ENCODE peak calls at places on chromosome 14, in six cellular contexts. S is fibroblast of gingiva; Z is NCI-H345; Q is T47D; O is putamen; P is CD8-positive, alpha-beta T cell. H is an unnamed sample.

GRCh38 chr14:91980157-91980556 is 32.7 kb upstream of the FBLN5 start:
- DNase-seq in S (peak; percentile 74), Z (no peak), Q (no peak), O (peak; percentile 13), P (no peak), H (no peak)

GRCh38 chr14:88499225-88499624 is 55.6 kb downstream of the PTPN21 start:
- DNase-seq in S (no peak), Z (no peak), Q (no peak), O (no peak), P (no peak), H (no peak)

GRCh38 chr14:38290601-38291190 is 34.8 kb upstream of the CLEC14A start:
- DNase-seq in S (peak; percentile 66), Z (peak; percentile 15), Q (no peak), O (peak; percentile 3), P (no peak), H (no peak)

GRCh38 chr14:88914956-88915355 is 90.5 kb downstream of the TTC8 start:
- DNase-seq in S (no peak), Z (no peak), Q (no peak), O (no peak), P (no peak), H (no peak)

GRCh38 chr14:105492051-105492965 is 1.3 kb downstream of the TEDC1 start:
- DNase-seq in S (no peak), Z (no peak), Q (no peak), O (no peak), P (no peak), H (no peak)

GRCh38 chr14:92540472-92541048 is 27.0 kb downstream of the RIN3 start:
- DNase-seq in S (peak; percentile 99), Z (no peak), Q (no peak), O (peak; percentile 30), P (no peak), H (peak; percentile 92)

GRCh38 chr14:102829106-102829505 is 51.9 kb downstream of the TRAF3 start:
- DNase-seq in S (peak; percentile 46), Z (peak; percentile 25), Q (no peak), O (no peak), P (no peak), H (no peak)

GRCh38 chr14:104476437-104476836 is 103.1 kb upstream of the C14orf180 start:
- DNase-seq in S (no peak), Z (no peak), Q (no peak), O (no peak), P (no peak), H (no peak)

GRCh38 chr14:23056956-23057756 is at the start of gene CDH24:
- DNase-seq in S (peak; percentile 68), Z (no peak), Q (peak; percentile 77), O (no peak), P (peak; percentile 48), H (peak; percentile 75)

GRCh38 chr14:68461086-68461485 is 331.8 kb downstream of the ZFP36L1 start:
- DNase-seq in S (no peak), Z (no peak), Q (no peak), O (no peak), P (no peak), H (no peak)

GRCh38 chr14:71322660-71323250 is 415.5 kb downstream of the PCNX1 start:
- DNase-seq in S (peak; percentile 62), Z (peak; percentile 4), Q (peak; percentile 63), O (peak; percentile 63), P (no peak), H (peak; percentile 54)

GRCh38 chr14:53355581-53356112 is 202.5 kb upstream of the DDHD1 start:
- DNase-seq in S (no peak), Z (peak; percentile 66), Q (no peak), O (peak; percentile 2), P (no peak), H (no peak)

GRCh38 chr14:105073720-105074600 is 8.7 kb upstream of the GPR132 start:
- DNase-seq in S (no peak), Z (no peak), Q (no peak), O (no peak), P (no peak), H (no peak)